ENCODE peak calls at places on chromosomes 2 and 18, in eight cellular contexts. C, W, T, S, X, O, H and U are unnamed samples.

GRCh38 chr2:81148323-81148722 is 843.8 kb upstream of the LRRTM1 start:
- DNase-seq in W (no peak), C (no peak), O (no peak), H (no peak), S (no peak), T (no peak), X (no peak), U (no peak)

GRCh38 chr18:59954241-59954640 is 54.4 kb downstream of the PMAIP1 start:
- DNase-seq in T (no peak), X (no peak), H (no peak), O (no peak), C (no peak), W (no peak), S (no peak), U (no peak)

GRCh38 chr2:120382541-120383144 is 36.7 kb downstream of the INHBB start:
- DNase-seq in S (no peak), H (peak), T (no peak), C (no peak), O (no peak), W (no peak), X (no peak), U (no peak)

GRCh38 chr2:197255550-197255949 is 55.0 kb downstream of the ANKRD44 start:
- DNase-seq in W (peak), X (peak), H (peak), O (no peak), T (no peak), C (peak), S (peak), U (peak)

GRCh38 chr2:2229898-2230817 is 100.9 kb downstream of the MYT1L start:
- DNase-seq in O (no peak), H (no peak), C (no peak), X (no peak), T (no peak), S (no peak), W (peak), U (no peak)

GRCh38 chr2:11550302-11550701 is 16.5 kb downstream of the GREB1 start:
- DNase-seq in H (no peak), X (no peak), W (no peak), T (peak), C (no peak), O (no peak), S (no peak), U (no peak)

GRCh38 chr2:6948081-6949008 is 31.1 kb downstream of the RNF144A start:
- DNase-seq in T (no peak), W (no peak), X (no peak), S (no peak), C (no peak), H (no peak), O (no peak), U (no peak)

GRCh38 chr2:119523959-119524694 is at the start of gene SCTR:
- DNase-seq in W (no peak), X (no peak), T (no peak), C (no peak), S (no peak), H (no peak), O (no peak), U (no peak)

GRCh38 chr2:119366161-119366648 is 429 bp downstream of the C2orf76 start:
- DNase-seq in T (peak), X (peak), S (no peak), C (no peak), W (no peak), H (no peak), O (no peak), U (no peak)

GRCh38 chr2:111698743-111699554 is 185.0 kb downstream of the ANAPC1 start:
- DNase-seq in H (peak), O (peak), W (no peak), C (peak), T (peak), X (peak), S (peak), U (peak)
- H3K27ac ChIP-seq in H (peak), O (peak), W (no peak), C (no peak), T (peak), X (peak), S (no peak), U (no peak)

GRCh38 chr18:393558-393957 is 106.9 kb downstream of the COLEC12 start:
- DNase-seq in X (no peak), O (no peak), T (no peak), H (no peak), W (no peak), S (no peak), C (no peak), U (no peak)

GRCh38 chr18:396251-396555 is 104.3 kb downstream of the COLEC12 start:
- DNase-seq in H (no peak), T (no peak), W (no peak), S (no peak), O (no peak), C (no peak), X (no peak), U (no peak)

GRCh38 chr18:394276-394996 is 106.1 kb downstream of the COLEC12 start:
- DNase-seq in O (no peak), W (no peak), S (no peak), H (no peak), T (no peak), X (no peak), C (no peak), U (no peak)

GRCh38 chr18:395481-396250 is 104.8 kb downstream of the COLEC12 start:
- DNase-seq in S (no peak), H (no peak), T (no peak), X (no peak), W (no peak), C (no peak), O (no peak), U (no peak)

GRCh38 chr18:394997-395383 is 105.5 kb downstream of the COLEC12 start:
- DNase-seq in C (no peak), W (no peak), X (no peak), O (no peak), H (no peak), T (no peak), S (no peak), U (no peak)
- H3K27ac ChIP-seq in C (no peak), W (no peak), X (peak), O (no peak), H (no peak), T (no peak), S (no peak), U (no peak)

DNA sequence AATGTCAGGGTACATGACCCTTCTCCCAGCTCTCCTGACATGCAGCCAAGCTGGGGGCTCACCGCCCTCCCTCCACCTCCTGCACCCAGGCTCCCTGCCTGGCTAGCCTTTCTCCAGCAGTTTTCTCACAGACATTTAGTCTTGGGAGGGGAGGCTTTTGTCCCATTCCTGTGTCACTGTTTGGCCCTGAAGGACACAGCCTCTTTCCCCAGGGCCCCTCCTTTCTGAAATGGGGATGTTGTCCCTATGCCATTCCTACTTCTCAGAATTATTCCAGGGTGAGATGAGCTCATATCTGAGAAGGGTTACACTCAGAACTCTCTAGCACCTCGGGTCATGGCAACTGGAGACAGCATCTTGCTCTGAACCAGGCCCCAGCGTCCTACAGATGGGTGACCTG is 47.3 kb upstream of the MRPL33 start:
- DNase-seq in H (no peak), S (no peak), C (no peak), W (no peak), O (no peak), X (no peak), T (no peak), U (no peak)
- H3K27ac ChIP-seq in H (peak), S (no peak), C (no peak), W (peak), O (peak), X (peak), T (no peak), U (peak)

GRCh38 chr18:21331094-21331493 is 89.1 kb downstream of the GREB1L start:
- DNase-seq in O (no peak), S (no peak), W (no peak), C (no peak), H (no peak), X (no peak), T (no peak), U (no peak)
- H3K27ac ChIP-seq in O (peak), S (no peak), W (no peak), C (no peak), H (no peak), X (no peak), T (no peak), U (no peak)

GRCh38 chr18:48570313-48570712 is 31.5 kb downstream of the CTIF start:
- DNase-seq in H (no peak), O (no peak), C (no peak), X (no peak), W (no peak), S (no peak), T (no peak), U (no peak)
- H3K27ac ChIP-seq in H (no peak), O (no peak), C (no peak), X (no peak), W (no peak), S (no peak), T (peak), U (no peak)

GRCh38 chr2:200179201-200179600 is 127.3 kb upstream of the SPATS2L start:
- DNase-seq in H (no peak), O (no peak), S (no peak), X (no peak), W (no peak), T (no peak), C (no peak), U (no peak)
- H3K27ac ChIP-seq in H (no peak), O (no peak), S (no peak), X (no peak), W (no peak), T (no peak), C (no peak), U (no peak)

GRCh38 chr18:7626922-7627440 is 59.9 kb downstream of the PTPRM start:
- DNase-seq in X (no peak), C (no peak), T (peak), O (no peak), W (no peak), S (no peak), H (no peak), U (no peak)
- H3K27ac ChIP-seq in X (no peak), C (no peak), T (peak), O (no peak), W (no peak), S (no peak), H (peak), U (peak)